ENCODE peak calls at places on chromosomes 4 and X, in nine cellular contexts. T is iris pigment epithelial cell, Z is GM10248, B is substantia nigra, L is islet precursor cell, F is NCI-H1092 treated with DMSO at 0.1 percent for 48 hours, J is LNCaP clone FGC, E is natural killer cell, V is neural crest cell. N is an unnamed sample.

GRCh38 chr4:7970031-7970946 is 30.6 kb upstream of the AFAP1 start:
- DNase-seq in Z (peak; percentile 62), E (peak; percentile 49), T (peak; percentile 78), L (peak; percentile 87), F (no peak), V (no peak), J (no peak), B (no peak), N (no peak)

GRCh38 chr4:33715996-33716395 is 2528.3 kb downstream of the ARAP2 start:
- DNase-seq in V (no peak), E (no peak), T (peak; percentile 78), J (no peak), F (no peak), Z (no peak), B (no peak), L (no peak), N (no peak)

GRCh38 chrX:45758319-45758718 is 557.6 kb upstream of the DIPK2B start:
- DNase-seq in B (no peak), Z (no peak), L (peak; percentile 69), F (no peak), J (no peak), V (no peak), E (peak; percentile 28), T (peak; percentile 92), N (no peak)

GRCh38 chr4:2662598-2662997 is 93.5 kb downstream of the TNIP2 start:
- DNase-seq in L (no peak), B (no peak), Z (no peak), T (peak; percentile 98), E (no peak), J (no peak), F (no peak), V (no peak), N (no peak)

GRCh38 chrX:85109235-85109634 is 105.6 kb downstream of the APOOL start:
- DNase-seq in F (no peak), L (peak; percentile 51), E (no peak), B (no peak), V (no peak), J (no peak), T (peak; percentile 8), Z (peak; percentile 16), N (no peak)

GRCh38 chr4:156815717-156816319 is 155.8 kb downstream of the PDGFC start:
- DNase-seq in T (no peak), J (no peak), E (no peak), Z (no peak), V (no peak), L (no peak), B (no peak), F (peak; percentile 97), N (no peak)

GRCh38 chr4:17236686-17237085 is 275.2 kb downstream of the QDPR start:
- DNase-seq in T (peak; percentile 58), J (no peak), E (no peak), F (no peak), L (no peak), Z (no peak), B (no peak), V (no peak), N (no peak)

GRCh38 chr4:157217708-157218107 is 2.8 kb upstream of the GRIA2 start:
- DNase-seq in F (peak; percentile 16), L (no peak), Z (no peak), T (peak; percentile 24), E (no peak), V (no peak), J (no peak), B (no peak), N (no peak)

GRCh38 chr4:150782921-150783320 is 201.0 kb downstream of the MAB21L2 start:
- DNase-seq in Z (no peak), J (peak; percentile 59), T (peak; percentile 32), B (no peak), V (no peak), E (no peak), F (no peak), L (no peak), N (no peak)

GRCh38 chr4:148287111-148287510 is 155.1 kb downstream of the NR3C2 start:
- DNase-seq in L (no peak), Z (no peak), B (no peak), F (no peak), E (no peak), J (no peak), V (no peak), T (no peak), N (no peak)

GRCh38 chr4:178577933-178578332 is 1135.7 kb upstream of the AGA start:
- DNase-seq in Z (no peak), L (no peak), B (no peak), J (no peak), V (no peak), E (no peak), T (no peak), F (no peak), N (no peak)

GRCh38 chr4:8171941-8172924 is 13.6 kb upstream of the ABLIM2 start:
- DNase-seq in F (no peak), E (no peak), B (no peak), J (no peak), L (no peak), Z (peak; percentile 86), V (no peak), T (no peak), N (no peak)

GRCh38 chr4:138513535-138513934 is 271.4 kb upstream of the SLC7A11 start:
- DNase-seq in F (no peak), T (no peak), E (no peak), Z (no peak), L (no peak), J (no peak), V (no peak), B (no peak), N (no peak)

GRCh38 chr4:153651961-153652784 is 31.9 kb upstream of the TLR2 start:
- DNase-seq in Z (no peak), L (no peak), F (no peak), E (no peak), B (no peak), T (peak; percentile 45), V (no peak), J (no peak), N (no peak)

GRCh38 chr4:48343531-48343930 is 2.2 kb downstream of the SLAIN2 start:
- DNase-seq in Z (no peak), T (peak; percentile 52), V (no peak), L (no peak), B (no peak), J (no peak), F (no peak), E (no peak), N (no peak)